ENCODE peak calls at places on chromosomes 3 and 15, in seven cellular contexts. K, N, P, R, Q, V and I are unnamed samples.
A peak's percentile ranks its signal among the peaks of the same experiment; 100 is the strongest.

GRCh38 chr3:131067983-131068382 is 41.3 kb downstream of the NEK11 start:
- DNase-seq in K (no peak), N (no peak), P (no peak), R (no peak), Q (no peak), V (no peak), I (no peak)

GRCh38 chr3:178500631-178501030 is 35.6 kb upstream of the KCNMB2 start:
- DNase-seq in K (no peak), N (no peak), P (peak; percentile 40), R (no peak), Q (no peak), V (no peak), I (no peak)

GRCh38 chr3:56115698-56116097 is 352.6 kb downstream of the ERC2 start:
- DNase-seq in K (no peak), N (no peak), P (no peak), R (no peak), Q (no peak), V (no peak), I (no peak)

GRCh38 chr3:3133490-3133889 is 6.8 kb downstream of the TRNT1 start:
- DNase-seq in K (no peak), N (no peak), P (no peak), R (no peak), Q (no peak), V (no peak), I (no peak)

GRCh38 chr15:52421029-52421428 is 107.7 kb downstream of the MYO5A start:
- DNase-seq in K (no peak), N (no peak), P (no peak), R (no peak), Q (no peak), V (no peak), I (no peak)

GRCh38 chr3:34016925-34017592 is 218.6 kb downstream of the PDCD6IP start:
- DNase-seq in K (no peak), N (no peak), P (no peak), R (no peak), Q (no peak), V (peak; percentile 49), I (no peak)

GRCh38 chr3:149316427-149316826 is 17.0 kb downstream of the TM4SF18 start:
- DNase-seq in K (no peak), N (no peak), P (peak; percentile 54), R (no peak), Q (no peak), V (no peak), I (no peak)

GRCh38 chr3:101532783-101533602 is 20.0 kb upstream of the SENP7 start:
- DNase-seq in K (no peak), N (no peak), P (no peak), R (no peak), Q (no peak), V (peak; percentile 18), I (no peak)

GRCh38 chr3:194984624-194985023 is 286.3 kb downstream of the XXYLT1 start:
- DNase-seq in K (no peak), N (no peak), P (peak; percentile 7), R (no peak), Q (peak; percentile 63), V (no peak), I (no peak)

GRCh38 chr15:100918690-100919480 is at the start of gene LRRK1:
- DNase-seq in K (peak; percentile 16), N (peak; percentile 77), P (peak; percentile 58), R (peak; percentile 18), Q (peak; percentile 49), V (peak; percentile 60), I (peak; percentile 62)

GRCh38 chr15:100281096-100281917 is 60.5 kb downstream of the ADAMTS17 start:
- DNase-seq in K (no peak), N (no peak), P (no peak), R (no peak), Q (no peak), V (no peak), I (no peak)

GRCh38 chr3:191646242-191646641 is 185.3 kb downstream of the PYDC2 start:
- DNase-seq in K (no peak), N (no peak), P (no peak), R (no peak), Q (no peak), V (no peak), I (no peak)

GRCh38 chr3:12444582-12445468 is 39.5 kb upstream of the TSEN2 start:
- DNase-seq in K (no peak), N (no peak), P (peak; percentile 99), R (peak; percentile 19), Q (peak; percentile 89), V (peak; percentile 44), I (peak; percentile 92)

GRCh38 chr3:195892355-195893120 is 15.8 kb downstream of the TNK2 start:
- DNase-seq in K (peak; percentile 44), N (no peak), P (peak; percentile 56), R (no peak), Q (no peak), V (no peak), I (no peak)

GRCh38 chr3:12186515-12187286 is 28.0 kb upstream of the TIMP4 start:
- DNase-seq in K (no peak), N (no peak), P (no peak), R (no peak), Q (no peak), V (no peak), I (no peak)

GRCh38 chr15:29102911-29103824 is 166.5 kb downstream of the NSMCE3 start:
- DNase-seq in K (peak; percentile 25), N (peak; percentile 49), P (no peak), R (no peak), Q (no peak), V (no peak), I (no peak)

GRCh38 chr3:48155122-48155521 is 33.1 kb downstream of the CDC25A start:
- DNase-seq in K (peak; percentile 52), N (no peak), P (peak; percentile 94), R (peak; percentile 80), Q (no peak), V (peak; percentile 69), I (peak; percentile 35)

GRCh38 chr3:167209011-167209410 is 171.1 kb downstream of the ZBBX start:
- DNase-seq in K (no peak), N (no peak), P (no peak), R (no peak), Q (no peak), V (no peak), I (no peak)

GRCh38 chr3:42728056-42728455 is 25.5 kb upstream of the HHATL start:
- DNase-seq in K (peak; percentile 29), N (no peak), P (no peak), R (no peak), Q (peak; percentile 42), V (no peak), I (no peak)

GRCh38 chr15:68057758-68058157 is 3.6 kb downstream of the PIAS1 start:
- DNase-seq in K (no peak), N (no peak), P (no peak), R (no peak), Q (no peak), V (no peak), I (no peak)

GRCh38 chr15:101539930-101540329 is 50.4 kb upstream of the PCSK6 start:
- DNase-seq in K (no peak), N (no peak), P (no peak), R (no peak), Q (no peak), V (no peak), I (no peak)

GRCh38 chr3:183085634-183086390 is 13.5 kb downstream of the MCCC1 start:
- DNase-seq in K (no peak), N (no peak), P (peak; percentile 39), R (peak; percentile 11), Q (peak; percentile 29), V (no peak), I (no peak)

GRCh38 chr15:70892002-70892911 is at the start of the genes LRRC49 and THAP10:
- DNase-seq in K (peak; percentile 92), N (peak; percentile 90), P (peak; percentile 96), R (peak; percentile 97), Q (peak; percentile 89), V (peak; percentile 84), I (peak; percentile 87)

GRCh38 chr3:48504051-48504946 is at the start of gene SHISA5:
- DNase-seq in K (peak; percentile 89), N (peak; percentile 84), P (peak; percentile 63), R (peak; percentile 23), Q (peak; percentile 88), V (no peak), I (no peak)

DNA sequence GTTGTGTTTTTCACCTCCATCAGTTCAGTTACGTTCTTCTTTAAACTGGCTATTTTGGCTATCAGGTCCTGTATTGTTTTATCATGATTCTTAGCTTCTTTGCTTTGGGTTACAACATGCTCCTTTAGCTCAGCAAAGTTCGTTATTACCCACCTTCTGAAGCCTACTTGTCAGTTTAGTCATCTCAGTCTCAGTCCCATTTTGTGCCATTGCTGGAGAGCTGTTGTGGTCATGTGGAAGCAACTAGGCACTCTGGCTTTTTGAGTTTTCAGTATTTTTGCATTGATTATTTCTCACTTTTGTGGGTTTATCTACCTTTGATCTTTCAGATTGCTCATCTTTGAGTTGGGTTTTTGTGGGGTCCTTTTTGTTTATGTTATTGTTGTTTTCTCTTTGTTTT is 151.3 kb downstream of the CFAP20DC start:
- DNase-seq in K (no peak), N (no peak), P (no peak), R (no peak), Q (no peak), V (no peak), I (no peak)
- H3K27ac ChIP-seq in K (no peak overlapping the region), N (no peak overlapping the region), P (no peak overlapping the region), R (no peak overlapping the region), Q (no peak overlapping the region), V (no peak overlapping the region), I (no peak overlapping the region)

GRCh38 chr3:197380786-197381185 is 82.4 kb upstream of the DLG1 start:
- DNase-seq in K (no peak), N (no peak), P (no peak), R (no peak), Q (no peak), V (no peak), I (no peak)
- TF ChIP-seq CTCF in K (no peak), N (no peak), P (no peak), R (no peak), Q (no peak), V (no peak), I (no peak)

DNA sequence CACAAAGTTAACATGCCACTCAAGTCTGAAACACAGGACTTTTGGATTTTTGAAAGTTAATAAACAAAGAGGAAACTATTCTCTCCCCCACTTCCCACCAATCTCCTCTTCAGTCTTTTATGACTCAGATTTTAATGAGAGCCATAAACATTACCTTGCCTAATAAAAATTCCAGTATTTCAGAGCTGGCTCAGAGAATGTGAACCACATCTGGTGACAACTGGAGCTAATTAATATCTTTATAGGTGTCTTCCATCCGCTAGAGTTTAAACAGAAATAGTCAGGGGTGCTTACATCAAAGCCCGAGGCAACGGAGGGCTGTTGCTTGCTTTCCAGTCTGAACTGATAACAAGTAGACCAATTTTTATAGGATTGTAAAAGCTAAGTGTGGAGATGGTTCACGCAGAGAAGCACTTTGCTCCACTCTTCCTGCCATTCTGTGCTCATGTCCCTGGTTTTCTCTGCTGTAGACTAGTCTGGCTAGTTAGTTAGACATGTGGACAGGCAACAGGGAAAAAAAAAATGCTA is 363.6 kb downstream of the NR2F2 start:
- DNase-seq in K (no peak), N (no peak), P (peak; percentile 34), R (no peak), Q (no peak), V (no peak), I (no peak)
- H3K27ac ChIP-seq in K (no peak overlapping the region), N (no peak overlapping the region), P (no peak overlapping the region), R (no peak overlapping the region), Q (no peak overlapping the region), V (no peak overlapping the region), I (no peak overlapping the region)

DNA sequence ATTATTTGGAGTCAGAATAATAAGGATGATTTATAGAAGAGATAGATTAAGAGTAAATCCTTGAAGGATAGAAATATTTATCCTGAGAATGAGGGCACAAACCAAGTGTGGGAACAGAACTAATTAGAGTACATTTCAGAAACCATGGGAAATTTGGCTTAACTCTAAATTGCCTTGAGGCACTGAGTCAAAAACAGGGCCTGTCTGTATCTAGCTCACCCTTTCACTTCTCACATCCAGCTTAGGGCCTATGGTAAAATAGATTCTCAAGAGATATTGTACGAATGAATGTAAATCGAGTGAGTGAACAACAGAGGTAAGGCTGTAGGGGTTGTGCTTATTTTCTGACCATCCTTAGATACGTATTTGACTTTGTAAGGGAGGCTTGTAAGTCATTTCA is 586.1 kb upstream of the DPPA4 start:
- DNase-seq in K (no peak), N (no peak), P (no peak), R (no peak), Q (no peak), V (no peak), I (no peak)
- TF ChIP-seq CTCF in K (no peak), N (no peak), P (no peak), R (no peak), Q (no peak), V (no peak), I (no peak)